ENCODE peak calls at places on chromosomes 13 and 19, in five cellular contexts. N is tibial nerve; E is AG09309; U is fibroblast of mammary gland; L is CD4-positive, alpha-beta memory T cell. M is an unnamed sample.

GRCh38 chr13:108268713-108269112 is 805 bp upstream of the TNFSF13B start:
- DNase-seq in N (no peak), E (no peak), U (no peak), L (no peak), M (no peak)

GRCh38 chr13:45786293-45786920 is 65.1 kb downstream of the SIAH3 start:
- DNase-seq in N (no peak), E (no peak), U (no peak), L (peak), M (no peak)

GRCh38 chr13:59444210-59444857 is 719.4 kb downstream of the DIAPH3 start:
- DNase-seq in N (no peak), E (no peak), U (no peak), L (no peak), M (no peak)

GRCh38 chr19:681029-681626 is 4.9 kb downstream of the FSTL3 start:
- DNase-seq in N (no peak), E (peak), U (no peak), L (no peak), M (peak)

GRCh38 chr13:100537486-100537885 is 51.1 kb downstream of the GGACT start:
- DNase-seq in N (no peak), E (no peak), U (no peak), L (no peak), M (no peak)

GRCh38 chr13:48585456-48585840 is 52.6 kb upstream of the RCBTB2 start:
- DNase-seq in N (no peak), E (peak), U (peak), L (no peak), M (no peak)

GRCh38 chr13:35744144-35744543 is 267.7 kb upstream of the MAB21L1 start:
- DNase-seq in N (no peak), E (no peak), U (no peak), L (no peak), M (no peak)

GRCh38 chr19:58021541-58022282 is 12.1 kb upstream of the ZSCAN1 start:
- DNase-seq in N (peak), E (peak), U (peak), L (peak), M (no peak)

GRCh38 chr19:46428278-46429141 is at the start of gene PNMA8C:
- DNase-seq in N (no peak), E (no peak), U (peak), L (peak), M (peak)

GRCh38 chr13:28408235-28408848 is 86.6 kb downstream of the FLT1 start:
- DNase-seq in N (no peak), E (no peak), U (no peak), L (no peak), M (no peak)

DNA sequence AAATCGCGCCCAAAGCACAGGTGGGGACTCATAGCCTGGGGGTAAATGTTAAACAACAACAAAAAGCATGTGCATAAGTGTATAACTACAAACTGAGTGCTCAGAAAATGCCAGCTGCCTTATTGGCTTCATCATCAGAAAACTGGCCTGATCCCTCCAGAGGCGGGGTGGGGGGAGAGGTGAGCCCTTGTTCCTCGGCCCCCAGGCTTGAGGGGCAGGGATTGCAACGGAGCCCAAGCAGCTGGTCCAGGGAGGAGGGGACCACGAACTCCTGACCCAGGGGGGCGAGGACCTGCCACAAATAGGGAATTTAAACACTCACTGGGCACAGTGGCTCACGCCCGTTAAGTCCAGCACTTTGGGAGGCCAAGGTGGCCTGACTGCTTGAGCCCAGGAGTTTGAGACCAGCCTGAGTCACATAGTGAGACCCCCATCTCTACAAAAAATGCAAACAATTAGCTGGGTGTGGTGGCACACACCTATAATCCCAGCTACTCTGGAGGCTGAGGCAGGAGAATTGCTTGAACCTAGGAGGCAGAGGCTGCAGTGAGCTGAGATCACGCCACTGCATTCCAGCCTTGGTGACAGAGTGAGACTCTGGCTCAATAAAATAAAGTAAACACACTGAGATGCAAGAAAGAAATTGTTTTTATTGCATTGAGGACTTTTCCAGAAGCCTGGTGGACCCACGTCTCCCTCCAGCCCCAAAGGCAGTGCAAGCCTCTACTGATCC is 8.7 kb downstream of the SIRT6 start:
- DNase-seq in N (no peak), E (no peak), U (no peak), L (no peak), M (no peak)
- H3K4me3 ChIP-seq in N (no peak), E (no peak), U (no peak), L (no peak), M (no peak)

GRCh38 chr13:51419015-51419636 is 33.7 kb downstream of the INTS6 start:
- DNase-seq in N (no peak), E (no peak), U (no peak), L (no peak), M (peak)
- H3K4me3 ChIP-seq in N (no peak), E (no peak), U (no peak), L (no peak), M (no peak)

DNA sequence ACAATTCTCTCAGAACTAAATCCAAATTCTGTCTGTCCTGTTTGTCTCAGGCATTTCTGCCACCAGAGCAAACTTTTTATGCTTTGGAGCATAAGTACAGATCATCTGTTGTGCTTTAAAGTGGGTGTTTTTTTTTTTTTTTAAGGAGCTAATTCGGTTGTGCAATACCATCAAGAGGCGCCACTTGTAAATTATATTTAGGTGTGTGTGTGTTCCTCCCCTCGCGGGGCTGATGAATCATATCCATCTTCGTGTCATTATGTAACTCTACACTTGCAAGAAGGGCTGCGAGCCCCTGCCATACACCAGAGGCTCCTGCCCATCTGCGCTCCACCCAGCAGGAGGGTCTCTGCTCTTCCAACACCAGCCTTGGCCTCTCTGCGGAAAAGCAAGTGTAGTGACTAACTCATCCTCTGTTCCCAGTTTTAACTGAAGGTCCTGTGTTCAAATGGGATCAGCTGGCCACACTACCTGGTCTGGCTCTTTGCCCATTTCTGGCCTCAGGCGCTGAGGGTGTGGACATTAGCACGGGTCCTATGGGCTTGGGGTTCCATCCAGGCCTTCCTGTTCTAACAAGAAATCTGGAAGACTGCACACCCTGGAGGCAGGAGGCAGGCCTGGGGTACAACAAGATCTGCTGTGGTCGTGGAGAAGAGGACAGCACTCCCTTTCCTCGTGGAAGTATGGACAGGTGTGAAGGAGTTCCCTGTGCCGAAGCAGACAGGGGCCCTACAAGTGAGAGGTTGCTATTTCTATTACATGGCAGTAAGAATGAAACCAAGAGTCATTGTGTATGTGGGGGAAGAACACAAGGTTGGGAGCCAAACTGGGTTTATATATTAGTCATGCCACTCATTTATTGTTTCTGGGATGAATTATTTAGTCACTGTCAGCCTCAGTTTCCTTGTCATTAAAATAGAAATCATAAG is 96.1 kb upstream of the MBNL2 start:
- DNase-seq in N (no peak), E (no peak), U (peak), L (no peak), M (peak)
- H3K4me3 ChIP-seq in N (no peak), E (no peak), U (no peak), L (no peak), M (peak)

GRCh38 chr19:15195381-15195964 is 5.3 kb downstream of the NOTCH3 start:
- DNase-seq in N (no peak), E (peak), U (peak), L (no peak), M (no peak)
- H3K4me3 ChIP-seq in N (peak), E (peak), U (peak), L (no peak), M (no peak)

GRCh38 chr19:43505941-43506340 is 1.4 kb upstream of the PHLDB3 start:
- DNase-seq in N (no peak), E (no peak), U (no peak), L (no peak), M (no peak)
- H3K4me3 ChIP-seq in N (no peak), E (no peak), U (no peak), L (no peak), M (no peak)

GRCh38 chr19:39319098-39319891 is 1.4 kb downstream of the LRFN1 start:
- DNase-seq in N (no peak), E (no peak), U (no peak), L (no peak), M (no peak)
- H3K4me3 ChIP-seq in N (no peak), E (no peak), U (no peak), L (no peak), M (no peak)

DNA sequence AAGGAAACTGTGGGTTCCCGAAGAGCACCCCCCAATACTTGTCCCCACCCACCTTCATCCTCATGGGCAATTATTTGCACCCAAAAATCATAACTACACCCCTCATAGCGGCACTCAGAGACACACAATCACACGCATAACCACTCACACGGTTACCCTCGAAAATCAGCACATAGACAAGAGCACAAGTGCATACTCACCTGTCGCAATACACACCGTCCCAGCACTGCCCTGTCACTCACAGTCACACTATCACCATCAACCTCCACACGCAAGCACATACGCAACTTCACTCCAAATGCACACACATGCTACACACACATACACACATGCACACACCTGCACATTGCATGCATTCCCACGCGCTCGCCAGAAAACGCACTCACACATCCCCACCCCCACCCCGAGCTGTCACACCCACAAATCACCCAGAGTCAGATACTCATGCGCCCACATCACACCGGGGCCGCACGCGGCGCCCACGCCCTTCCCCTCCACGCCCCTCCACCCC is 535 bp downstream of the COL5A3 start:
- DNase-seq in N (no peak), E (no peak), U (peak), L (peak), M (no peak)
- H3K4me3 ChIP-seq in N (peak), E (peak), U (peak), L (no peak), M (no peak)

DNA sequence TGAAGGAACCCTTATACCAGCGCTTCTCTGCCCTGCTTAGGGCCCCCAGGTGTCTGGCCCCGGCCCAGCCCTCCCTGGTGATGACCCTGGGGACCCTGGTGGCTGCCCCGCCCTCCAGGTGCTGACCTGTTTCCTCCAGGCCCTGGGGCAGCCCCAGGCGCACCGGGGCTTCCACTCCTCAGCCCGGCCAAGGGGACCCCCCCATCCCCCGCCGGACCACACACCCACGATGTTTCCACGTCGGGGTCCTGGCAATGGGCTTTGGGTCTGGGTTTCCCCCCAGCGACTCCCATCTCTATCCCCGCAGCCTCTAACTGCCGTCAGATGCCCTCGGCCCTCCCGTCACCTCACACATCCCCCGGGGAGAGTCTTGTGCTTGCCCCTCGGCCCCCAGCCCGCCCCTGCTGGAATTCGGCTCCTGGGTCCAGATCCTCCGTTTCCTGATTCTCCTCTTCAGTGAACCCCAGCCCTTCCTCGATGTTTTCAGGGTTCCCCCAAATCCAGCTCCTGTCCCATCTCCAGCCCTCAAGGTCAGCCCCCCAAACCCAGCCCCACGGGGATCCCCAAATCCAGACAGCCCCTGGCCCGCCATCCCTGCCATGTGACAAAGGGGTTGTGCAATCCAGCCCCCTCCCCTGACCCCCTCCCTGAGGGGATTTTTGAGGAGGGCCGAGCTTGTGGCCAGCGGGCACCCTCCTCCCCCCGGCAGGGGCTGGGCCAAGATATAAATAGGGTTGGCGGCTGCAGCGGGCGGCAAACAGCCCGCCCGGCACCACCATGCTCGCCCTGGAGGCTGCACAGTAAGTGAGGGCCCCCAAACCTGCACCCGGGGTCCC is at the start of gene SPIB:
- DNase-seq in N (no peak), E (no peak), U (no peak), L (no peak), M (peak)
- H3K4me3 ChIP-seq in N (peak), E (no peak), U (no peak), L (no peak), M (peak)

DNA sequence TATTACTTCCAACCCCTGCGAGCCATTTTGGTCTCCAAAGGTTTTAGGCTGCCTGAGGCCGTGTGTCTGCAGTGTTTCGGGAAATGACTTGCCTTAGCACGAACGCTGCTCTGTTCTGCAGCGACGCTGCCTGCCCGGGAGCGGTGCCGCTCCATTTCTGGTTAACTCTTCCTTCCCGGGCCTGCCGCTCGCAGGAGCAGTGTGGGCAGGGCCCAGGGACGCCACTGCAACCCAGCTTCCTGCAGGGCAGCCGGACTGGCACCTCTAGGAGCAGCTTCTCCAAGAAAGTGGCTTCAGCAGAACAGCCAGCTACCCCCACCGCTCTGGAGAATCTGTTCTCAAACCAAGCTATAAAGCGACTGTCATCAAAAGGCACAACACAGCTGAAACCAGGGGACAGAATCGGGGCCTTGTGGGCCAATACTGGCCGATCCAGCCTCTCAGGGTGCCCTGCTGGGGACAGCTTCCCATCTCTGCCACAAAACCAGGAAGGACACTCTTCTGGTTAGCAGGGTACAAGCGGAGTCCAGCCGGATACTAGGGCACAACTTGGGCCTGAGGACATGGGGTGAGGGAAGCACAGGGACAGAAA is 72.2 kb downstream of the KCTD15 start:
- DNase-seq in N (no peak), E (peak), U (no peak), L (no peak), M (no peak)
- H3K4me3 ChIP-seq in N (peak), E (no peak), U (no peak), L (no peak), M (no peak)

M was measured in GM06990.